ENCODE peak calls at places on chromosomes 13 and 19, in five cellular contexts. T, D, P, V and E are unnamed samples.

GRCh38 chr19:33219261-33219812 is 6.3 kb downstream of the SLC7A10 start:
- DNase-seq in T (no peak), D (no peak), P (no peak), V (no peak), E (no peak)

GRCh38 chr19:41928221-41928683 is at the start of gene ERFL:
- DNase-seq in T (no peak), D (no peak), P (no peak), V (no peak), E (no peak)

GRCh38 chr13:39406688-39407087 is 196.3 kb downstream of the LHFPL6 start:
- DNase-seq in T (no peak), D (no peak), P (no peak), V (no peak), E (no peak)

GRCh38 chr13:99847318-99847750 is 124.2 kb downstream of the ZIC5 start:
- DNase-seq in T (no peak), D (no peak), P (no peak), V (no peak), E (no peak)

GRCh38 chr19:1729568-1729925 is 23.8 kb upstream of the ONECUT3 start:
- DNase-seq in T (no peak), D (no peak), P (no peak), V (no peak), E (no peak)

GRCh38 chr19:6209233-6209632 is 70.5 kb downstream of the MLLT1 start:
- DNase-seq in T (no peak), D (no peak), P (no peak), V (no peak), E (no peak)

GRCh38 chr13:62251734-62252133 is 836.1 kb upstream of the PCDH20 start:
- DNase-seq in T (no peak), D (no peak), P (no peak), V (no peak), E (no peak)

GRCh38 chr13:77896536-77896935 is 22.1 kb downstream of the EDNRB start:
- DNase-seq in T (no peak), D (no peak), P (no peak), V (no peak), E (no peak)

GRCh38 chr19:56273563-56274117 is 1.1 kb downstream of the EDDM13 start:
- DNase-seq in T (no peak), D (no peak), P (no peak), V (no peak), E (no peak)

GRCh38 chr19:48415395-48415794 is 21.9 kb downstream of the GRIN2D start:
- DNase-seq in T (no peak), D (peak; percentile 93), P (no peak), V (peak; percentile 91), E (peak; percentile 27)

GRCh38 chr19:39514840-39515550 is at the start of gene SELENOV:
- DNase-seq in T (no peak), D (no peak), P (no peak), V (no peak), E (no peak)

GRCh38 chr13:77511552-77511951 is 24.0 kb upstream of the SCEL start:
- DNase-seq in T (no peak), D (peak; percentile 13), P (no peak), V (no peak), E (no peak)

GRCh38 chr19:33800012-33800680 is 3.5 kb downstream of the KCTD15 start:
- DNase-seq in T (no peak), D (no peak), P (no peak), V (no peak), E (no peak)

GRCh38 chr13:74661851-74662250 is 527.6 kb upstream of the KLF12 start:
- DNase-seq in T (no peak), D (no peak), P (no peak), V (no peak), E (no peak)

GRCh38 chr13:31236211-31236786 is 36.5 kb downstream of the B3GLCT start:
- DNase-seq in T (peak; percentile 1), D (peak; percentile 26), P (no peak), V (no peak), E (peak; percentile 12)

GRCh38 chr19:27792576-27793127 is 1420.3 kb downstream of the UQCRFS1 start:
- DNase-seq in T (no peak), D (no peak), P (no peak), V (no peak), E (no peak)

GRCh38 chr19:5624154-5624663 is 1.3 kb downstream of the SAFB start:
- DNase-seq in T (no peak), D (no peak), P (no peak), V (no peak), E (no peak)

GRCh38 chr13:49098771-49099512 is 121.2 kb upstream of the MLNR start:
- DNase-seq in T (no peak), D (peak; percentile 39), P (no peak), V (no peak), E (no peak)

GRCh38 chr19:51600940-51601575 is 29.1 kb downstream of the SIGLEC5 start:
- DNase-seq in T (no peak), D (no peak), P (no peak), V (no peak), E (no peak)

GRCh38 chr13:26390203-26390602 is 136.3 kb downstream of the CDK8 start:
- DNase-seq in T (no peak), D (no peak), P (no peak), V (no peak), E (no peak)

GRCh38 chr19:58038688-58039204 is 4.9 kb downstream of the ZSCAN1 start:
- DNase-seq in T (no peak), D (no peak), P (no peak), V (no peak), E (no peak)

GRCh38 chr13:85806553-85807175 is 7.4 kb upstream of the SLITRK6 start:
- DNase-seq in T (peak; percentile 10), D (peak; percentile 61), P (no peak), V (no peak), E (peak; percentile 9)

GRCh38 chr13:68715651-68716050 is 1392.0 kb upstream of the ATXN8OS start:
- DNase-seq in T (no peak), D (no peak), P (no peak), V (no peak), E (no peak)

GRCh38 chr13:30864352-30865130 is 41.5 kb upstream of the MEDAG start:
- DNase-seq in T (no peak), D (no peak), P (no peak), V (no peak), E (no peak)

GRCh38 chr13:65292488-65292901 is 1937.6 kb downstream of the PCDH9 start:
- DNase-seq in T (no peak), D (peak; percentile 29), P (no peak), V (peak; percentile 3), E (no peak)

GRCh38 chr13:52846567-52847321 is 1.7 kb downstream of the PCDH8 start:
- DNase-seq in T (no peak), D (no peak), P (no peak), V (no peak), E (no peak)

GRCh38 chr13:93243375-93244063 is 16.9 kb downstream of the GPC6 start:
- DNase-seq in T (no peak), D (no peak), P (no peak), V (no peak), E (no peak)

GRCh38 chr13:93233997-93234416 is 7.4 kb downstream of the GPC6 start:
- DNase-seq in T (no peak), D (peak; percentile 35), P (no peak), V (peak; percentile 61), E (no peak)

GRCh38 chr13:93235258-93236015 is 8.8 kb downstream of the GPC6 start:
- DNase-seq in T (no peak), D (no peak), P (no peak), V (no peak), E (no peak)

GRCh38 chr13:93234459-93234858 is 7.9 kb downstream of the GPC6 start:
- DNase-seq in T (no peak), D (no peak), P (no peak), V (no peak), E (no peak)

GRCh38 chr13:93238711-93239110 is 12.1 kb downstream of the GPC6 start:
- DNase-seq in T (no peak), D (no peak), P (no peak), V (no peak), E (no peak)
- H3K4me3 ChIP-seq in T (no peak overlapping the region), D (no peak overlapping the region), P (no peak overlapping the region), V (no peak overlapping the region), E (no peak overlapping the region)

GRCh38 chr19:45130236-45130635 is 30.5 kb downstream of the NKPD1 start:
- DNase-seq in T (no peak), D (no peak), P (no peak), V (no peak), E (no peak)

GRCh38 chr19:45128806-45129205 is 32.0 kb downstream of the NKPD1 start:
- DNase-seq in T (no peak), D (no peak), P (no peak), V (no peak), E (no peak)

GRCh38 chr19:45133661-45134060 is 27.1 kb downstream of the NKPD1 start:
- DNase-seq in T (no peak), D (no peak), P (no peak), V (no peak), E (no peak)

GRCh38 chr19:45128109-45128508 is 32.7 kb downstream of the NKPD1 start:
- DNase-seq in T (no peak), D (no peak), P (no peak), V (no peak), E (no peak)

DNA sequence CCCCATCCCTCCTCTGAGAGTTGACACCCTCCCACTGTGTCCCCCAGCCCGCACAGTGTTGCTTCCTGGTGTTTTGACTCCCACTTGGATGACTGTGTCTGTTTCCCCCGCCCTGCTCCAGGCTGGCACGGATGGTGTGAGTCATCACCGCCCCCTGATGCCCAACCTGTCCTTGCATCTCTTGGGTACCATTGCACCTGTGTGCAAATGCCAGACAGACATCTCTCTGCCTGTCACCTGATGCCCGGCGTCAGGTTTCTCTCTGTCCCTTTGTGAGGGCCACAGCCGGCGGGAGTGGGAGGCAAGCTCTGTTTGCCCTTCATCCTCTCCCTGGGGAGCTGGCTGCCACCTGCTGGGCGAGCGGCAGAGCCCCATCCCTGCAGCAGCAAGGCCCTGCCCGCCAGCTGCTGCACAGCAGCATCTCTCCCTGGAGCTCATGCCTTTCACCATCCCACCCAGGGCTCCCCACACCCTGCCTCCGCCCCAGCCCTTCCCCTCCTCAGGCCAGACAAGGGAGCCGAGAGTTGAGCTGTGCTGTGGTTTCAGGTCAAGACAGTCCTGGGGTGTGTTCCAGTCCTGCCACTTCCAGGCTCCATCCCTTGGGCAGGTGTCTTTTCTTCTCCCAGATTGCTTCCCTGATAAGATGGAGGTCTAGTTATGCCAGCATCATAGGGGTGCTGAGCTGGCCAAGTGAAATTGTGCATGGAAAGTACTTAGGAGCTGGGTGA is 29.7 kb downstream of the NKPD1 start:
- DNase-seq in T (peak; percentile 34), D (peak; percentile 54), P (no peak), V (no peak), E (no peak)
- TF ChIP-seq CTCF in T (peak; percentile 56), D (peak; percentile 51), P (peak; percentile 38), V (no peak), E (peak; percentile 52)

DNA sequence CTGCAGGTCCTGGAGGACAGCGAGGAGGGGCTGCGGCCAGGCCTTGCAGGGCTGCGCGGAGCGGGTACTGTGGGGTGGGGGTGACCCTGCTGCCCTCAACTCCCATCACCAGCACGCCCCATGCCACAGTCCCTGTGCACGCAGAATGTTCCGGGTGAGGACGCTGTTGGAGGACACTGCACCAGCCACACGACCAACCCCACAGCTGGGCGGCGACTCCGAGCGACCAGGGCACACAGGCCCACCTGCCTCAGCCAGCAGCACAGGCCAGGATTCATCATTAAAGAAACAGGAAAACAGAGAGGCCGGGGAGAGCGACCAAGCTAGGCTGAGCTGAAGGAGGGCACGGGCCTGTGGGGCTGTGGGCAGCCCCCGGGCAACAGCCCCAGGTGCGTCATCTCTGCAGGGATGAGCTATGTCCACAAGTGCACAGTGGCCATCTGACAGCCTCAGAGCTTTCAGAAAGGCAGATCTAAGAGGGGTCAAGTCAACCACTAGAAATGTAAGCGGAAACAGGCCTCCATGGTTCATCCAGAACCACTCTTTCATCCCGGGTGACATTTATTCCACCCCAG is 1.6 kb downstream of the GAS6 start:
- DNase-seq in T (no peak), D (no peak), P (no peak), V (no peak), E (no peak)
- H3K4me3 ChIP-seq in T (peak overlapping the region; percentile 62), D (no peak overlapping the region), P (no peak overlapping the region), V (no peak overlapping the region), E (peak overlapping the region; percentile 76)

GRCh38 chr19:54189020-54189667 is at the start of gene MBOAT7:
- DNase-seq in T (no peak), D (no peak), P (no peak), V (no peak), E (no peak)
- TF ChIP-seq CTCF in T (no peak), D (peak; percentile 34), P (peak; percentile 53), V (peak; percentile 25), E (peak; percentile 26)